ENCODE peak calls at places on chromosomes 4 and X, in seven cellular contexts. One of them, this sample, is unnamed.

GRCh38 chr4:97720869-97721432 is 422.3 kb downstream of the STPG2 start:
- DNase-seq in stimulated activated CD4-positive, alpha-beta T cell treated with anti-CD3 and anti-CD28 coated beads, Interleukin-15, amount 100 ng/mL, for 1 hour: no peak
- DNase-seq in activated CD8-positive, alpha-beta T cell treated with anti-CD3 and anti-CD28 coated beads for 36 hours: no peak
- DNase-seq in DMS153: peak; percentile 40
- DNase-seq in mesenteric fat pad: no peak
- DNase-seq in NCI-H2171: no peak
- DNase-seq in naive thymus-derived CD8-positive, alpha-beta T cell: no peak
- DNase-seq in this sample: no peak

GRCh38 chr4:1043658-1044468 is 32.4 kb downstream of the FGFRL1 start:
- DNase-seq in stimulated activated CD4-positive, alpha-beta T cell treated with anti-CD3 and anti-CD28 coated beads, Interleukin-15, amount 100 ng/mL, for 1 hour: no peak
- DNase-seq in activated CD8-positive, alpha-beta T cell treated with anti-CD3 and anti-CD28 coated beads for 36 hours: peak; percentile 68
- DNase-seq in DMS153: no peak
- DNase-seq in mesenteric fat pad: peak; percentile 95
- DNase-seq in NCI-H2171: no peak
- DNase-seq in naive thymus-derived CD8-positive, alpha-beta T cell: no peak
- DNase-seq in this sample: peak; percentile 98

GRCh38 chrX:31092476-31092875 is 20.6 kb upstream of the FTHL17 start:
- DNase-seq in stimulated activated CD4-positive, alpha-beta T cell treated with anti-CD3 and anti-CD28 coated beads, Interleukin-15, amount 100 ng/mL, for 1 hour: no peak
- DNase-seq in activated CD8-positive, alpha-beta T cell treated with anti-CD3 and anti-CD28 coated beads for 36 hours: no peak
- DNase-seq in DMS153: no peak
- DNase-seq in mesenteric fat pad: no peak
- DNase-seq in NCI-H2171: no peak
- DNase-seq in naive thymus-derived CD8-positive, alpha-beta T cell: no peak
- DNase-seq in this sample: peak; percentile 3

GRCh38 chr4:85681194-85681803 is 206.3 kb downstream of the ARHGAP24 start:
- DNase-seq in stimulated activated CD4-positive, alpha-beta T cell treated with anti-CD3 and anti-CD28 coated beads, Interleukin-15, amount 100 ng/mL, for 1 hour: no peak
- DNase-seq in activated CD8-positive, alpha-beta T cell treated with anti-CD3 and anti-CD28 coated beads for 36 hours: no peak
- DNase-seq in DMS153: no peak
- DNase-seq in mesenteric fat pad: no peak
- DNase-seq in NCI-H2171: no peak
- DNase-seq in naive thymus-derived CD8-positive, alpha-beta T cell: no peak
- DNase-seq in this sample: peak; percentile 75

GRCh38 chrX:119870626-119871131 is 854 bp downstream of the RNF113A start:
- DNase-seq in stimulated activated CD4-positive, alpha-beta T cell treated with anti-CD3 and anti-CD28 coated beads, Interleukin-15, amount 100 ng/mL, for 1 hour: no peak
- DNase-seq in activated CD8-positive, alpha-beta T cell treated with anti-CD3 and anti-CD28 coated beads for 36 hours: peak; percentile 46
- DNase-seq in DMS153: no peak
- DNase-seq in mesenteric fat pad: no peak
- DNase-seq in NCI-H2171: peak; percentile 1
- DNase-seq in naive thymus-derived CD8-positive, alpha-beta T cell: peak; percentile 12
- DNase-seq in this sample: no peak

GRCh38 chrX:56284269-56284668 is 52.1 kb downstream of the KLF8 start:
- DNase-seq in stimulated activated CD4-positive, alpha-beta T cell treated with anti-CD3 and anti-CD28 coated beads, Interleukin-15, amount 100 ng/mL, for 1 hour: no peak
- DNase-seq in activated CD8-positive, alpha-beta T cell treated with anti-CD3 and anti-CD28 coated beads for 36 hours: no peak
- DNase-seq in DMS153: no peak
- DNase-seq in mesenteric fat pad: peak; percentile 71
- DNase-seq in NCI-H2171: no peak
- DNase-seq in naive thymus-derived CD8-positive, alpha-beta T cell: no peak
- DNase-seq in this sample: no peak

GRCh38 chr4:46354863-46355262 is 35.1 kb downstream of the GABRA2 start:
- DNase-seq in stimulated activated CD4-positive, alpha-beta T cell treated with anti-CD3 and anti-CD28 coated beads, Interleukin-15, amount 100 ng/mL, for 1 hour: no peak
- DNase-seq in activated CD8-positive, alpha-beta T cell treated with anti-CD3 and anti-CD28 coated beads for 36 hours: no peak
- DNase-seq in DMS153: no peak
- DNase-seq in mesenteric fat pad: no peak
- DNase-seq in NCI-H2171: no peak
- DNase-seq in naive thymus-derived CD8-positive, alpha-beta T cell: no peak
- DNase-seq in this sample: no peak

GRCh38 chrX:34873500-34874225 is 68.9 kb upstream of the FAM47B start:
- DNase-seq in stimulated activated CD4-positive, alpha-beta T cell treated with anti-CD3 and anti-CD28 coated beads, Interleukin-15, amount 100 ng/mL, for 1 hour: no peak
- DNase-seq in activated CD8-positive, alpha-beta T cell treated with anti-CD3 and anti-CD28 coated beads for 36 hours: no peak
- DNase-seq in DMS153: no peak
- DNase-seq in mesenteric fat pad: no peak
- DNase-seq in NCI-H2171: no peak
- DNase-seq in naive thymus-derived CD8-positive, alpha-beta T cell: no peak
- DNase-seq in this sample: no peak

GRCh38 chr4:148341980-148342800 is 100.0 kb downstream of the NR3C2 start:
- DNase-seq in stimulated activated CD4-positive, alpha-beta T cell treated with anti-CD3 and anti-CD28 coated beads, Interleukin-15, amount 100 ng/mL, for 1 hour: no peak
- DNase-seq in activated CD8-positive, alpha-beta T cell treated with anti-CD3 and anti-CD28 coated beads for 36 hours: no peak
- DNase-seq in DMS153: no peak
- DNase-seq in mesenteric fat pad: no peak
- DNase-seq in NCI-H2171: no peak
- DNase-seq in naive thymus-derived CD8-positive, alpha-beta T cell: no peak
- DNase-seq in this sample: no peak

GRCh38 chr4:88107406-88108107 is 50.9 kb downstream of the ABCG2 start:
- DNase-seq in stimulated activated CD4-positive, alpha-beta T cell treated with anti-CD3 and anti-CD28 coated beads, Interleukin-15, amount 100 ng/mL, for 1 hour: no peak
- DNase-seq in activated CD8-positive, alpha-beta T cell treated with anti-CD3 and anti-CD28 coated beads for 36 hours: no peak
- DNase-seq in DMS153: no peak
- DNase-seq in mesenteric fat pad: no peak
- DNase-seq in NCI-H2171: no peak
- DNase-seq in naive thymus-derived CD8-positive, alpha-beta T cell: no peak
- DNase-seq in this sample: no peak

GRCh38 chr4:140065393-140065792 is 88.6 kb downstream of the MAML3 start:
- DNase-seq in stimulated activated CD4-positive, alpha-beta T cell treated with anti-CD3 and anti-CD28 coated beads, Interleukin-15, amount 100 ng/mL, for 1 hour: no peak
- DNase-seq in activated CD8-positive, alpha-beta T cell treated with anti-CD3 and anti-CD28 coated beads for 36 hours: no peak
- DNase-seq in DMS153: no peak
- DNase-seq in mesenteric fat pad: no peak
- DNase-seq in NCI-H2171: no peak
- DNase-seq in naive thymus-derived CD8-positive, alpha-beta T cell: no peak
- DNase-seq in this sample: no peak

GRCh38 chr4:110850461-110851447 is 227.9 kb upstream of the PITX2 start:
- DNase-seq in stimulated activated CD4-positive, alpha-beta T cell treated with anti-CD3 and anti-CD28 coated beads, Interleukin-15, amount 100 ng/mL, for 1 hour: no peak
- DNase-seq in activated CD8-positive, alpha-beta T cell treated with anti-CD3 and anti-CD28 coated beads for 36 hours: no peak
- DNase-seq in DMS153: no peak
- DNase-seq in mesenteric fat pad: no peak
- DNase-seq in NCI-H2171: no peak
- DNase-seq in naive thymus-derived CD8-positive, alpha-beta T cell: no peak
- DNase-seq in this sample: no peak

GRCh38 chrX:12719837-12720236 is 71.4 kb upstream of the PRPS2 start:
- DNase-seq in stimulated activated CD4-positive, alpha-beta T cell treated with anti-CD3 and anti-CD28 coated beads, Interleukin-15, amount 100 ng/mL, for 1 hour: no peak
- DNase-seq in activated CD8-positive, alpha-beta T cell treated with anti-CD3 and anti-CD28 coated beads for 36 hours: no peak
- DNase-seq in DMS153: no peak
- DNase-seq in mesenteric fat pad: no peak
- DNase-seq in NCI-H2171: no peak
- DNase-seq in naive thymus-derived CD8-positive, alpha-beta T cell: no peak
- DNase-seq in this sample: no peak

GRCh38 chr4:10151182-10151581 is 34.6 kb upstream of the WDR1 start:
- DNase-seq in stimulated activated CD4-positive, alpha-beta T cell treated with anti-CD3 and anti-CD28 coated beads, Interleukin-15, amount 100 ng/mL, for 1 hour: no peak
- DNase-seq in activated CD8-positive, alpha-beta T cell treated with anti-CD3 and anti-CD28 coated beads for 36 hours: no peak
- DNase-seq in DMS153: no peak
- DNase-seq in mesenteric fat pad: no peak
- DNase-seq in NCI-H2171: no peak
- DNase-seq in naive thymus-derived CD8-positive, alpha-beta T cell: no peak
- DNase-seq in this sample: no peak

GRCh38 chr4:48254381-48255072 is 15.1 kb downstream of the TEC start:
- DNase-seq in stimulated activated CD4-positive, alpha-beta T cell treated with anti-CD3 and anti-CD28 coated beads, Interleukin-15, amount 100 ng/mL, for 1 hour: no peak
- DNase-seq in activated CD8-positive, alpha-beta T cell treated with anti-CD3 and anti-CD28 coated beads for 36 hours: no peak
- DNase-seq in DMS153: peak; percentile 46
- DNase-seq in mesenteric fat pad: no peak
- DNase-seq in NCI-H2171: no peak
- DNase-seq in naive thymus-derived CD8-positive, alpha-beta T cell: no peak
- DNase-seq in this sample: peak; percentile 94

GRCh38 chr4:76896731-76897521 is 1.0 kb downstream of the SOWAHB start:
- DNase-seq in stimulated activated CD4-positive, alpha-beta T cell treated with anti-CD3 and anti-CD28 coated beads, Interleukin-15, amount 100 ng/mL, for 1 hour: no peak
- DNase-seq in activated CD8-positive, alpha-beta T cell treated with anti-CD3 and anti-CD28 coated beads for 36 hours: peak; percentile 14
- DNase-seq in DMS153: no peak
- DNase-seq in mesenteric fat pad: no peak
- DNase-seq in NCI-H2171: peak; percentile 4
- DNase-seq in naive thymus-derived CD8-positive, alpha-beta T cell: no peak
- DNase-seq in this sample: no peak

GRCh38 chr4:74934016-74934821 is 1.3 kb downstream of the PARM1 start:
- DNase-seq in stimulated activated CD4-positive, alpha-beta T cell treated with anti-CD3 and anti-CD28 coated beads, Interleukin-15, amount 100 ng/mL, for 1 hour: no peak
- DNase-seq in activated CD8-positive, alpha-beta T cell treated with anti-CD3 and anti-CD28 coated beads for 36 hours: peak; percentile 2
- DNase-seq in DMS153: peak; percentile 37
- DNase-seq in mesenteric fat pad: no peak
- DNase-seq in NCI-H2171: no peak
- DNase-seq in naive thymus-derived CD8-positive, alpha-beta T cell: no peak
- DNase-seq in this sample: peak; percentile 0

GRCh38 chr4:94567811-94568210 is 116.1 kb downstream of the PDLIM5 start:
- DNase-seq in stimulated activated CD4-positive, alpha-beta T cell treated with anti-CD3 and anti-CD28 coated beads, Interleukin-15, amount 100 ng/mL, for 1 hour: no peak
- DNase-seq in activated CD8-positive, alpha-beta T cell treated with anti-CD3 and anti-CD28 coated beads for 36 hours: no peak
- DNase-seq in DMS153: no peak
- DNase-seq in mesenteric fat pad: no peak
- DNase-seq in NCI-H2171: no peak
- DNase-seq in naive thymus-derived CD8-positive, alpha-beta T cell: no peak
- DNase-seq in this sample: no peak

GRCh38 chrX:16953606-16954211 is 7.3 kb downstream of the REPS2 start:
- DNase-seq in stimulated activated CD4-positive, alpha-beta T cell treated with anti-CD3 and anti-CD28 coated beads, Interleukin-15, amount 100 ng/mL, for 1 hour: no peak
- DNase-seq in activated CD8-positive, alpha-beta T cell treated with anti-CD3 and anti-CD28 coated beads for 36 hours: no peak
- DNase-seq in DMS153: no peak
- DNase-seq in mesenteric fat pad: no peak
- DNase-seq in NCI-H2171: no peak
- DNase-seq in naive thymus-derived CD8-positive, alpha-beta T cell: no peak
- DNase-seq in this sample: peak; percentile 11

GRCh38 chr4:133112641-133113040 is 36.5 kb upstream of the PCDH10 start:
- DNase-seq in stimulated activated CD4-positive, alpha-beta T cell treated with anti-CD3 and anti-CD28 coated beads, Interleukin-15, amount 100 ng/mL, for 1 hour: no peak
- DNase-seq in activated CD8-positive, alpha-beta T cell treated with anti-CD3 and anti-CD28 coated beads for 36 hours: no peak
- DNase-seq in DMS153: no peak
- DNase-seq in mesenteric fat pad: no peak
- DNase-seq in NCI-H2171: no peak
- DNase-seq in naive thymus-derived CD8-positive, alpha-beta T cell: no peak
- DNase-seq in this sample: no peak

GRCh38 chr4:102868153-102868781 is 525 bp upstream of the CISD2 start:
- DNase-seq in stimulated activated CD4-positive, alpha-beta T cell treated with anti-CD3 and anti-CD28 coated beads, Interleukin-15, amount 100 ng/mL, for 1 hour: peak; percentile 6
- DNase-seq in activated CD8-positive, alpha-beta T cell treated with anti-CD3 and anti-CD28 coated beads for 36 hours: peak; percentile 28
- DNase-seq in DMS153: no peak
- DNase-seq in mesenteric fat pad: no peak
- DNase-seq in NCI-H2171: no peak
- DNase-seq in naive thymus-derived CD8-positive, alpha-beta T cell: no peak
- DNase-seq in this sample: no peak

GRCh38 chr4:153538408-153539057 is 72.4 kb downstream of the TMEM131L start:
- DNase-seq in stimulated activated CD4-positive, alpha-beta T cell treated with anti-CD3 and anti-CD28 coated beads, Interleukin-15, amount 100 ng/mL, for 1 hour: no peak
- DNase-seq in activated CD8-positive, alpha-beta T cell treated with anti-CD3 and anti-CD28 coated beads for 36 hours: no peak
- DNase-seq in DMS153: no peak
- DNase-seq in mesenteric fat pad: no peak
- DNase-seq in NCI-H2171: peak; percentile 11
- DNase-seq in naive thymus-derived CD8-positive, alpha-beta T cell: no peak
- DNase-seq in this sample: peak; percentile 63

GRCh38 chr4:19473569-19473968 is 778.1 kb upstream of the SLIT2 start:
- DNase-seq in stimulated activated CD4-positive, alpha-beta T cell treated with anti-CD3 and anti-CD28 coated beads, Interleukin-15, amount 100 ng/mL, for 1 hour: no peak
- DNase-seq in activated CD8-positive, alpha-beta T cell treated with anti-CD3 and anti-CD28 coated beads for 36 hours: no peak
- DNase-seq in DMS153: no peak
- DNase-seq in mesenteric fat pad: no peak
- DNase-seq in NCI-H2171: no peak
- DNase-seq in naive thymus-derived CD8-positive, alpha-beta T cell: no peak
- DNase-seq in this sample: peak; percentile 45

GRCh38 chr4:139740531-139741041 is 75.0 kb downstream of the MGST2 start:
- DNase-seq in stimulated activated CD4-positive, alpha-beta T cell treated with anti-CD3 and anti-CD28 coated beads, Interleukin-15, amount 100 ng/mL, for 1 hour: no peak
- DNase-seq in activated CD8-positive, alpha-beta T cell treated with anti-CD3 and anti-CD28 coated beads for 36 hours: no peak
- DNase-seq in DMS153: peak; percentile 96
- DNase-seq in mesenteric fat pad: no peak
- DNase-seq in NCI-H2171: peak; percentile 54
- DNase-seq in naive thymus-derived CD8-positive, alpha-beta T cell: no peak
- DNase-seq in this sample: peak; percentile 88

GRCh38 chr4:5930456-5930855 is 37.6 kb upstream of the CRMP1 start:
- DNase-seq in stimulated activated CD4-positive, alpha-beta T cell treated with anti-CD3 and anti-CD28 coated beads, Interleukin-15, amount 100 ng/mL, for 1 hour: no peak
- DNase-seq in activated CD8-positive, alpha-beta T cell treated with anti-CD3 and anti-CD28 coated beads for 36 hours: no peak
- DNase-seq in DMS153: no peak
- DNase-seq in mesenteric fat pad: peak; percentile 79
- DNase-seq in NCI-H2171: no peak
- DNase-seq in naive thymus-derived CD8-positive, alpha-beta T cell: no peak
- DNase-seq in this sample: no peak

GRCh38 chr4:108941914-108942379 is 179.1 kb upstream of the ETNPPL start:
- DNase-seq in stimulated activated CD4-positive, alpha-beta T cell treated with anti-CD3 and anti-CD28 coated beads, Interleukin-15, amount 100 ng/mL, for 1 hour: no peak
- DNase-seq in activated CD8-positive, alpha-beta T cell treated with anti-CD3 and anti-CD28 coated beads for 36 hours: no peak
- DNase-seq in DMS153: no peak
- DNase-seq in mesenteric fat pad: no peak
- DNase-seq in NCI-H2171: no peak
- DNase-seq in naive thymus-derived CD8-positive, alpha-beta T cell: no peak
- DNase-seq in this sample: no peak

GRCh38 chrX:65522739-65523372 is 11.7 kb downstream of the LAS1L start:
- DNase-seq in stimulated activated CD4-positive, alpha-beta T cell treated with anti-CD3 and anti-CD28 coated beads, Interleukin-15, amount 100 ng/mL, for 1 hour: no peak
- DNase-seq in activated CD8-positive, alpha-beta T cell treated with anti-CD3 and anti-CD28 coated beads for 36 hours: no peak
- DNase-seq in DMS153: no peak
- DNase-seq in mesenteric fat pad: no peak
- DNase-seq in NCI-H2171: no peak
- DNase-seq in naive thymus-derived CD8-positive, alpha-beta T cell: no peak
- DNase-seq in this sample: peak; percentile 64

GRCh38 chrX:43676960-43677582 is 21.0 kb downstream of the MAOA start:
- DNase-seq in stimulated activated CD4-positive, alpha-beta T cell treated with anti-CD3 and anti-CD28 coated beads, Interleukin-15, amount 100 ng/mL, for 1 hour: no peak
- DNase-seq in activated CD8-positive, alpha-beta T cell treated with anti-CD3 and anti-CD28 coated beads for 36 hours: no peak
- DNase-seq in DMS153: no peak
- DNase-seq in mesenteric fat pad: no peak
- DNase-seq in NCI-H2171: no peak
- DNase-seq in naive thymus-derived CD8-positive, alpha-beta T cell: no peak
- DNase-seq in this sample: no peak